ENCODE peak calls at places on chromosomes 13 and 19, in eight cellular contexts. K, A, F, C, B, X, S and P are unnamed samples.
A peak's percentile ranks its signal among the peaks of the same experiment; 100 is the strongest.

GRCh38 chr13:29771247-29771646 is 79.2 kb downstream of the UBL3 start:
- DNase-seq in K (no peak), A (peak; percentile 60), F (peak; percentile 22), C (no peak), B (no peak), X (peak; percentile 43), S (no peak), P (peak; percentile 44)

GRCh38 chr19:42281175-42282035 is 12.4 kb downstream of the CIC start:
- DNase-seq in K (peak; percentile 23), A (peak; percentile 72), F (peak; percentile 69), C (no peak), B (no peak), X (no peak), S (no peak), P (peak; percentile 41)

GRCh38 chr19:3350014-3350663 is 16.2 kb upstream of the NFIC start:
- DNase-seq in K (peak; percentile 74), A (peak; percentile 41), F (peak; percentile 67), C (no peak), B (no peak), X (no peak), S (no peak), P (no peak)

GRCh38 chr19:2719910-2720776 is 1.0 kb downstream of the DIRAS1 start:
- DNase-seq in K (no peak), A (no peak), F (peak; percentile 52), C (no peak), B (no peak), X (peak; percentile 8), S (no peak), P (no peak)

GRCh38 chr13:41315466-41316047 is 4.5 kb downstream of the NAA16 start:
- DNase-seq in K (no peak), A (no peak), F (no peak), C (no peak), B (no peak), X (peak; percentile 55), S (no peak), P (peak; percentile 40)

GRCh38 chr19:32828643-32829344 is 40.8 kb downstream of the SLC7A9 start:
- DNase-seq in K (no peak), A (no peak), F (no peak), C (no peak), B (no peak), X (no peak), S (no peak), P (no peak)

GRCh38 chr13:98447881-98448641 is 128.8 kb downstream of the STK24 start:
- DNase-seq in K (no peak), A (peak; percentile 45), F (no peak), C (no peak), B (no peak), X (no peak), S (no peak), P (peak; percentile 28)

GRCh38 chr19:17079710-17080440 is 4.3 kb downstream of the MYO9B start:
- DNase-seq in K (peak; percentile 60), A (peak; percentile 87), F (peak; percentile 99), C (no peak), B (peak; percentile 54), X (peak; percentile 99), S (peak; percentile 61), P (peak; percentile 99)

GRCh38 chr13:44815507-44816074 is 173.7 kb downstream of the NUFIP1 start:
- DNase-seq in K (peak; percentile 59), A (peak; percentile 54), F (peak; percentile 94), C (no peak), B (no peak), X (peak; percentile 99), S (no peak), P (peak; percentile 95)